ENCODE peak calls at places on chromosome 18, in ten cellular contexts. One of them, this sample, is unnamed.

GRCh38 chr18:74242451-74243096 is 49.2 kb downstream of the CYB5A start:
- DNase-seq in pancreas: no peak
- DNase-seq in memory B cell: no peak
- DNase-seq in LoVo: no peak
- DNase-seq in HS-5: no peak
- DNase-seq in sciatic nerve: no peak
- DNase-seq in HT1080: peak
- DNase-seq in Right ventricle myocardium inferior: peak
- DNase-seq in colonic mucosa: peak
- DNase-seq in brain microvascular endothelial cell: no peak
- DNase-seq in this sample: no peak

GRCh38 chr18:74803117-74803516 is 205.4 kb downstream of the ZNF407 start:
- DNase-seq in pancreas: no peak
- DNase-seq in memory B cell: no peak
- DNase-seq in LoVo: no peak
- DNase-seq in HS-5: no peak
- DNase-seq in sciatic nerve: no peak
- DNase-seq in HT1080: no peak
- DNase-seq in Right ventricle myocardium inferior: no peak
- DNase-seq in colonic mucosa: no peak
- DNase-seq in brain microvascular endothelial cell: no peak
- DNase-seq in this sample: no peak

GRCh38 chr18:31977270-31977872 is 34.4 kb upstream of the TRAPPC8 start:
- DNase-seq in pancreas: no peak
- DNase-seq in memory B cell: peak
- DNase-seq in LoVo: peak
- DNase-seq in HS-5: no peak
- DNase-seq in sciatic nerve: no peak
- DNase-seq in HT1080: peak
- DNase-seq in Right ventricle myocardium inferior: no peak
- DNase-seq in colonic mucosa: peak
- DNase-seq in brain microvascular endothelial cell: peak
- DNase-seq in this sample: no peak

GRCh38 chr18:905948-906415 is 1.3 kb downstream of the ADCYAP1 start:
- DNase-seq in pancreas: peak
- DNase-seq in memory B cell: no peak
- DNase-seq in LoVo: no peak
- DNase-seq in HS-5: no peak
- DNase-seq in sciatic nerve: no peak
- DNase-seq in HT1080: no peak
- DNase-seq in Right ventricle myocardium inferior: no peak
- DNase-seq in colonic mucosa: no peak
- DNase-seq in brain microvascular endothelial cell: no peak
- DNase-seq in this sample: no peak

GRCh38 chr18:46754661-46755292 is 2.1 kb downstream of the ST8SIA5 start:
- DNase-seq in pancreas: no peak
- DNase-seq in memory B cell: no peak
- DNase-seq in LoVo: no peak
- DNase-seq in HS-5: no peak
- DNase-seq in sciatic nerve: no peak
- DNase-seq in HT1080: no peak
- DNase-seq in Right ventricle myocardium inferior: no peak
- DNase-seq in colonic mucosa: no peak
- DNase-seq in brain microvascular endothelial cell: no peak
- DNase-seq in this sample: no peak

GRCh38 chr18:22640281-22640842 is 222.6 kb upstream of the CTAGE1 start:
- DNase-seq in pancreas: no peak
- DNase-seq in memory B cell: no peak
- DNase-seq in LoVo: no peak
- DNase-seq in HS-5: no peak
- DNase-seq in sciatic nerve: no peak
- DNase-seq in HT1080: no peak
- DNase-seq in Right ventricle myocardium inferior: no peak
- DNase-seq in colonic mucosa: peak
- DNase-seq in brain microvascular endothelial cell: no peak
- DNase-seq in this sample: no peak

GRCh38 chr18:51195602-51196115 is 1.8 kb downstream of the MEX3C start:
- DNase-seq in pancreas: no peak
- DNase-seq in memory B cell: peak
- DNase-seq in LoVo: peak
- DNase-seq in HS-5: no peak
- DNase-seq in sciatic nerve: no peak
- DNase-seq in HT1080: peak
- DNase-seq in Right ventricle myocardium inferior: no peak
- DNase-seq in colonic mucosa: peak
- DNase-seq in brain microvascular endothelial cell: peak
- DNase-seq in this sample: no peak

GRCh38 chr18:59453468-59453961 is 94.5 kb upstream of the LMAN1 start:
- DNase-seq in pancreas: no peak
- DNase-seq in memory B cell: no peak
- DNase-seq in LoVo: no peak
- DNase-seq in HS-5: no peak
- DNase-seq in sciatic nerve: no peak
- DNase-seq in HT1080: no peak
- DNase-seq in Right ventricle myocardium inferior: no peak
- DNase-seq in colonic mucosa: no peak
- DNase-seq in brain microvascular endothelial cell: no peak
- DNase-seq in this sample: no peak

GRCh38 chr18:63318882-63319382 is 637 bp downstream of the BCL2 start:
- DNase-seq in pancreas: no peak
- DNase-seq in memory B cell: no peak
- DNase-seq in LoVo: no peak
- DNase-seq in HS-5: no peak
- DNase-seq in sciatic nerve: no peak
- DNase-seq in HT1080: peak
- DNase-seq in Right ventricle myocardium inferior: no peak
- DNase-seq in colonic mucosa: no peak
- DNase-seq in brain microvascular endothelial cell: no peak
- DNase-seq in this sample: no peak

GRCh38 chr18:12478269-12479057 is 70.7 kb downstream of the PRELID3A start:
- DNase-seq in pancreas: no peak
- DNase-seq in memory B cell: no peak
- DNase-seq in LoVo: no peak
- DNase-seq in HS-5: no peak
- DNase-seq in sciatic nerve: no peak
- DNase-seq in HT1080: no peak
- DNase-seq in Right ventricle myocardium inferior: no peak
- DNase-seq in colonic mucosa: no peak
- DNase-seq in brain microvascular endothelial cell: no peak
- DNase-seq in this sample: no peak

GRCh38 chr18:69948919-69949537 is 1.4 kb upstream of the CD226 start:
- DNase-seq in pancreas: no peak
- DNase-seq in memory B cell: no peak
- DNase-seq in LoVo: no peak
- DNase-seq in HS-5: no peak
- DNase-seq in sciatic nerve: no peak
- DNase-seq in HT1080: no peak
- DNase-seq in Right ventricle myocardium inferior: peak
- DNase-seq in colonic mucosa: peak
- DNase-seq in brain microvascular endothelial cell: no peak
- DNase-seq in this sample: peak

GRCh38 chr18:12958478-12958877 is 10.7 kb downstream of the SEH1L start:
- DNase-seq in pancreas: no peak
- DNase-seq in memory B cell: no peak
- DNase-seq in LoVo: no peak
- DNase-seq in HS-5: no peak
- DNase-seq in sciatic nerve: no peak
- DNase-seq in HT1080: no peak
- DNase-seq in Right ventricle myocardium inferior: no peak
- DNase-seq in colonic mucosa: no peak
- DNase-seq in brain microvascular endothelial cell: no peak
- DNase-seq in this sample: no peak

GRCh38 chr18:42141439-42141838 is 186.4 kb downstream of the PIK3C3 start:
- DNase-seq in pancreas: no peak
- DNase-seq in memory B cell: no peak
- DNase-seq in LoVo: no peak
- DNase-seq in HS-5: no peak
- DNase-seq in sciatic nerve: no peak
- DNase-seq in HT1080: peak
- DNase-seq in Right ventricle myocardium inferior: no peak
- DNase-seq in colonic mucosa: no peak
- DNase-seq in brain microvascular endothelial cell: no peak
- DNase-seq in this sample: no peak

GRCh38 chr18:6482198-6482977 is 67.7 kb upstream of the L3MBTL4 start:
- DNase-seq in pancreas: peak
- DNase-seq in memory B cell: no peak
- DNase-seq in LoVo: no peak
- DNase-seq in HS-5: peak
- DNase-seq in sciatic nerve: peak
- DNase-seq in HT1080: peak
- DNase-seq in Right ventricle myocardium inferior: peak
- DNase-seq in colonic mucosa: peak
- DNase-seq in brain microvascular endothelial cell: peak
- DNase-seq in this sample: peak

GRCh38 chr18:23114171-23114881 is 21.0 kb upstream of the CABLES1 start:
- DNase-seq in pancreas: no peak
- DNase-seq in memory B cell: no peak
- DNase-seq in LoVo: no peak
- DNase-seq in HS-5: no peak
- DNase-seq in sciatic nerve: no peak
- DNase-seq in HT1080: no peak
- DNase-seq in Right ventricle myocardium inferior: peak
- DNase-seq in colonic mucosa: no peak
- DNase-seq in brain microvascular endothelial cell: no peak
- DNase-seq in this sample: no peak

GRCh38 chr18:3923750-3924149 is 473.8 kb downstream of the TGIF1 start:
- DNase-seq in pancreas: no peak
- DNase-seq in memory B cell: no peak
- DNase-seq in LoVo: no peak
- DNase-seq in HS-5: peak
- DNase-seq in sciatic nerve: no peak
- DNase-seq in HT1080: peak
- DNase-seq in Right ventricle myocardium inferior: no peak
- DNase-seq in colonic mucosa: no peak
- DNase-seq in brain microvascular endothelial cell: peak
- DNase-seq in this sample: no peak

GRCh38 chr18:47748093-47748796 is 182.2 kb downstream of the SMAD2 start:
- DNase-seq in pancreas: peak
- DNase-seq in memory B cell: no peak
- DNase-seq in LoVo: no peak
- DNase-seq in HS-5: no peak
- DNase-seq in sciatic nerve: no peak
- DNase-seq in HT1080: no peak
- DNase-seq in Right ventricle myocardium inferior: no peak
- DNase-seq in colonic mucosa: no peak
- DNase-seq in brain microvascular endothelial cell: no peak
- DNase-seq in this sample: no peak

GRCh38 chr18:692841-693240 is 19.6 kb downstream of the ENOSF1 start:
- DNase-seq in pancreas: no peak
- DNase-seq in memory B cell: no peak
- DNase-seq in LoVo: no peak
- DNase-seq in HS-5: no peak
- DNase-seq in sciatic nerve: no peak
- DNase-seq in HT1080: no peak
- DNase-seq in Right ventricle myocardium inferior: no peak
- DNase-seq in colonic mucosa: no peak
- DNase-seq in brain microvascular endothelial cell: no peak
- DNase-seq in this sample: no peak

GRCh38 chr18:77366725-77367641 is 117.3 kb downstream of the GALR1 start:
- DNase-seq in pancreas: no peak
- DNase-seq in memory B cell: no peak
- DNase-seq in LoVo: no peak
- DNase-seq in HS-5: no peak
- DNase-seq in sciatic nerve: peak
- DNase-seq in HT1080: peak
- DNase-seq in Right ventricle myocardium inferior: peak
- DNase-seq in colonic mucosa: peak
- DNase-seq in brain microvascular endothelial cell: peak
- DNase-seq in this sample: no peak

GRCh38 chr18:3055861-3056260 is 42.9 kb upstream of the LPIN2 start:
- DNase-seq in pancreas: no peak
- DNase-seq in memory B cell: no peak
- DNase-seq in LoVo: no peak
- DNase-seq in HS-5: no peak
- DNase-seq in sciatic nerve: no peak
- DNase-seq in HT1080: no peak
- DNase-seq in Right ventricle myocardium inferior: no peak
- DNase-seq in colonic mucosa: no peak
- DNase-seq in brain microvascular endothelial cell: no peak
- DNase-seq in this sample: no peak

GRCh38 chr18:58351776-58352175 is 277.1 kb downstream of the ALPK2 start:
- DNase-seq in pancreas: no peak
- DNase-seq in memory B cell: no peak
- DNase-seq in LoVo: no peak
- DNase-seq in HS-5: no peak
- DNase-seq in sciatic nerve: no peak
- DNase-seq in HT1080: no peak
- DNase-seq in Right ventricle myocardium inferior: no peak
- DNase-seq in colonic mucosa: no peak
- DNase-seq in brain microvascular endothelial cell: no peak
- DNase-seq in this sample: no peak

GRCh38 chr18:33470229-33470628 is 29.7 kb upstream of the CCDC178 start:
- DNase-seq in pancreas: no peak
- DNase-seq in memory B cell: no peak
- DNase-seq in LoVo: no peak
- DNase-seq in HS-5: no peak
- DNase-seq in sciatic nerve: no peak
- DNase-seq in HT1080: no peak
- DNase-seq in Right ventricle myocardium inferior: no peak
- DNase-seq in colonic mucosa: no peak
- DNase-seq in brain microvascular endothelial cell: peak
- DNase-seq in this sample: no peak

GRCh38 chr18:79888016-79888415 is 63.4 kb downstream of the SLC66A2 start:
- DNase-seq in pancreas: no peak
- DNase-seq in memory B cell: no peak
- DNase-seq in LoVo: no peak
- DNase-seq in HS-5: no peak
- DNase-seq in sciatic nerve: no peak
- DNase-seq in HT1080: no peak
- DNase-seq in Right ventricle myocardium inferior: peak
- DNase-seq in colonic mucosa: no peak
- DNase-seq in brain microvascular endothelial cell: no peak
- DNase-seq in this sample: no peak

GRCh38 chr18:80253871-80254492 is 6.7 kb upstream of the PARD6G start:
- DNase-seq in pancreas: no peak
- DNase-seq in memory B cell: no peak
- DNase-seq in LoVo: no peak
- DNase-seq in HS-5: no peak
- DNase-seq in sciatic nerve: no peak
- DNase-seq in HT1080: no peak
- DNase-seq in Right ventricle myocardium inferior: no peak
- DNase-seq in colonic mucosa: no peak
- DNase-seq in brain microvascular endothelial cell: no peak
- DNase-seq in this sample: no peak

GRCh38 chr18:78666666-78667335 is 312.8 kb upstream of the SALL3 start:
- DNase-seq in pancreas: no peak
- DNase-seq in memory B cell: no peak
- DNase-seq in LoVo: no peak
- DNase-seq in HS-5: no peak
- DNase-seq in sciatic nerve: no peak
- DNase-seq in HT1080: no peak
- DNase-seq in Right ventricle myocardium inferior: no peak
- DNase-seq in colonic mucosa: no peak
- DNase-seq in brain microvascular endothelial cell: no peak
- DNase-seq in this sample: no peak

GRCh38 chr18:41371718-41372117 is 583.3 kb upstream of the PIK3C3 start:
- DNase-seq in pancreas: no peak
- DNase-seq in memory B cell: no peak
- DNase-seq in LoVo: no peak
- DNase-seq in HS-5: no peak
- DNase-seq in sciatic nerve: no peak
- DNase-seq in HT1080: no peak
- DNase-seq in Right ventricle myocardium inferior: no peak
- DNase-seq in colonic mucosa: no peak
- DNase-seq in brain microvascular endothelial cell: peak
- DNase-seq in this sample: no peak

GRCh38 chr18:45449761-45450227 is 165.5 kb upstream of the SLC14A2 start:
- DNase-seq in pancreas: no peak
- DNase-seq in memory B cell: no peak
- DNase-seq in LoVo: no peak
- DNase-seq in HS-5: no peak
- DNase-seq in sciatic nerve: peak
- DNase-seq in HT1080: no peak
- DNase-seq in Right ventricle myocardium inferior: no peak
- DNase-seq in colonic mucosa: peak
- DNase-seq in brain microvascular endothelial cell: peak
- DNase-seq in this sample: no peak

GRCh38 chr18:36580266-36580665 is 248.5 kb downstream of the TPGS2 start:
- DNase-seq in pancreas: no peak
- DNase-seq in memory B cell: no peak
- DNase-seq in LoVo: no peak
- DNase-seq in HS-5: no peak
- DNase-seq in sciatic nerve: no peak
- DNase-seq in HT1080: peak
- DNase-seq in Right ventricle myocardium inferior: no peak
- DNase-seq in colonic mucosa: no peak
- DNase-seq in brain microvascular endothelial cell: peak
- DNase-seq in this sample: no peak